ENCODE peak calls at places on chromosomes 1 and 21, in four cellular contexts. K is IMR-90, A is H1, X is mesendoderm. M is an unnamed sample.

GRCh38 chr1:204307334-204307883 is 52.3 kb downstream of the PLEKHA6 start:
- DNase-seq in A (no peak), X (peak), K (peak), M (peak)

GRCh38 chr1:191788551-191788950 is 369.7 kb upstream of the RGS18 start:
- DNase-seq in A (no peak), K (no peak), X (no peak), M (no peak)

GRCh38 chr21:20169812-20170576 is 828.2 kb upstream of the NCAM2 start:
- DNase-seq in X (no peak), A (no peak), K (no peak), M (no peak)

GRCh38 chr1:15360681-15361080 is 49.0 kb upstream of the EFHD2 start:
- DNase-seq in X (no peak), A (no peak), K (no peak), M (no peak)

GRCh38 chr1:99672500-99673213 is 26.7 kb downstream of the PALMD start:
- DNase-seq in A (no peak), X (no peak), K (peak), M (no peak)

GRCh38 chr21:34933609-34934345 is 115.3 kb downstream of the RUNX1 start:
- DNase-seq in K (no peak), X (no peak), A (no peak), M (no peak)

GRCh38 chr1:70290248-70290647 is 64.3 kb downstream of the ANKRD13C start:
- DNase-seq in X (no peak), A (no peak), K (peak), M (no peak)

GRCh38 chr1:818611-819291 is 105.0 kb upstream of the SAMD11 start:
- DNase-seq in K (no peak), A (no peak), X (no peak), M (no peak)

GRCh38 chr1:6224733-6225132 is 11.0 kb downstream of the ICMT start:
- DNase-seq in A (no peak), X (no peak), K (no peak), M (no peak)

GRCh38 chr1:167661527-167662436 is 31.8 kb downstream of the RCSD1 start:
- DNase-seq in K (peak), X (no peak), A (no peak), M (no peak)

GRCh38 chr21:17967319-17967718 is 148.2 kb upstream of the C21orf91 start:
- DNase-seq in K (no peak), X (no peak), A (no peak), M (no peak)

GRCh38 chr1:31361607-31362006 is 11.3 kb downstream of the FABP3 start:
- DNase-seq in K (no peak), X (no peak), A (no peak), M (no peak)

GRCh38 chr1:31354266-31354665 is 18.6 kb downstream of the FABP3 start:
- DNase-seq in A (no peak), X (no peak), K (peak), M (no peak)

GRCh38 chr1:31362032-31362431 is 10.8 kb downstream of the FABP3 start:
- DNase-seq in K (no peak), X (no peak), A (no peak), M (no peak)

DNA sequence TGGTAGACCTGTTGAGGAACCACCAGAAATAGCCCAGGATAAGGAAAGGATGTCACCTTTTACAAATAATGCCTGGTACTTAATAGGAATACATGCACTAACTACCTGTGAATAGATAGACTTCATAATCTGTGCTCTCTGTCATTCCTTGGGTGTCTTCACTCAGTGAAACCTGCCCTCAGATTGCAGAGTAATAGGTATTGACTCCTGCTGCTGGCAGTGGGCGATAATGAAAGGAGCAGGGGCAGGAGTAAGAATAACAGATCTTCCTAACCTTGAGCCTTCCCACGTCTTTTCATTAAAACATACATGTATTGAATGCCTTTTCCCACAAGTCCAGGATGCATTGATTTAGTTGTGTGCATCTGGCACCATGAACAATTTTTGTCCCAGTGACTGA is 16.4 kb downstream of the FABP3 start:
- DNase-seq in X (no peak), K (no peak), A (no peak), M (no peak)
- H4K5ac ChIP-seq in X (no peak), K (no peak), A (no peak), M (no peak)

DNA sequence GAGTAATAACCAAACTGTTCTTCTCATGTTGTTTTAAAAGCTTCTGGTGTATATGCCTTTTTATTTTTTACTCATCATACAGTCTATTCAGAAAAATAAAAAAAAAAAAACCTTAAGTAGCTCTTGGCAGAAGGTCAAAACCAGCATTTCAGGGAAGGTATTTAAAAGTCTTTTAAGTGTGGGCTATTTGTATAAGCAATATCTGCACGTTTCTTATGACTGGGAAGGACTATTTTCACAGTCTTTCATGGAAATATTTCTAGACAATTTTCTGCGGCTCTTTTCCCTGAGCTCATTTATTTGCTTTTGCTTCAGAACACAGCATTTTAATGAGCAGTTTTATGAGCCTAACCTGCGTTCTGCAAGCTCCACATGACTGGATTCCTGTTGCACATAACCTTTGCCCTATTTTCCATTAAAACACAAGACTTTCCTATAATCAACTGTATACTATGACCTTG is 60.9 kb upstream of the C1orf105 start:
- DNase-seq in A (no peak), X (no peak), K (peak), M (no peak)
- H3K9ac ChIP-seq in A (no peak), X (no peak), K (no peak), M (no peak)

GRCh38 chr1:225843426-225843795 is 33.5 kb downstream of the EPHX1 start:
- DNase-seq in K (no peak), X (no peak), A (no peak), M (peak)

GRCh38 chr1:225845633-225846259 is 35.8 kb downstream of the EPHX1 start:
- DNase-seq in A (peak), X (peak), K (peak), M (peak)

GRCh38 chr1:225842788-225843425 is 33.0 kb downstream of the EPHX1 start:
- DNase-seq in X (no peak), K (no peak), A (no peak), M (no peak)

GRCh38 chr1:225845097-225845496 is 35.2 kb downstream of the EPHX1 start:
- DNase-seq in A (no peak), K (no peak), X (no peak), M (no peak)

DNA sequence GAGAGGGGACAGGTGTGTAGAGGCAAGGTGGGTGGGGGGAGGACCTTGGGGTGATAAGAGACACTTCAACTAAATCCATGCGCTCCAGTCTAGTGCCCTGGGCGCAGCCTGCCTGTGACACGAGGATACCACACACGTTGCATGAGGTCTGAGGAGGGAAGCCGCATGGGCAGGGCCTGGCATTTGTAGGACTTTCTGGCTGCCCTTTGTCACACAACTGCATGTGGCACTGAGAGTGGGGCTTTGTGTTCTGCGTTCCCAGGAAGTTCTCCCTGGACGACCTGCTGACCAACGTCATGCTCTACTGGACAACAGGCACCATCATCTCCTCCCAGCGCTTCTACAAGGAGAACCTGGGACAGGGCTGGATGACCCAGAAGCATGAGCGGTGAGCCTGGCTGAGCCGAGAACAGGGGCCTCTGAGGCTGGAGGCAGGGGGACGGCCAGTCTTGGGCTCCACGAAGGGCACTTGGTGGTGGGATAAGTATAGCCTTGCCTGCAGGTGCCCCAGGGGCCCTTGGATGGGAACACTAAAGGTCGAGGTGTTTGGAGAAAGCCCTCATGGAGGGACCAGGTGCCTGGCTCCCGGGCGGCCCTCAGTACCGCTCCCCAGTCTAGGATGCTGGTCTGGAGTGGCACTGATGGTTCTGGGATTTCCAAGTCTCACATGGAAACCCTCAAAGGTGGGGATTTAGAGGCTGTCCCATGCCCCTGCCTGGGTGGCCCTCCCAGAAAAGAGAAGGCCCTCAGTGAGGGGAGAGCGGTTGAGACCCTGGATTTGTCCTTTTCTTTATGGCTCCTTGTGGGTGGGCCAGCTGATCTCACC is 34.5 kb downstream of the EPHX1 start:
- DNase-seq in X (no peak), A (no peak), K (no peak), M (peak)
- H2AK5ac ChIP-seq in X (no peak), A (no peak), K (no peak), M (no peak)

GRCh38 chr1:117971777-117972176 is 42.2 kb downstream of the WDR3 start:
- DNase-seq in A (no peak), X (no peak), K (no peak), M (no peak)
- H4K5ac ChIP-seq in A (no peak), X (no peak), K (no peak), M (no peak)

GRCh38 chr1:225914391-225914790 is 9.7 kb downstream of the PYCR2 start:
- DNase-seq in K (no peak), X (no peak), A (no peak), M (no peak)

GRCh38 chr1:225908773-225909172 is 15.3 kb downstream of the PYCR2 start:
- DNase-seq in K (no peak), X (peak), A (no peak), M (no peak)

GRCh38 chr1:225908013-225908640 is 15.9 kb downstream of the PYCR2 start:
- DNase-seq in A (no peak), X (no peak), K (no peak), M (no peak)

GRCh38 chr1:225909477-225909876 is 14.6 kb downstream of the PYCR2 start:
- DNase-seq in K (no peak), A (no peak), X (no peak), M (no peak)

DNA sequence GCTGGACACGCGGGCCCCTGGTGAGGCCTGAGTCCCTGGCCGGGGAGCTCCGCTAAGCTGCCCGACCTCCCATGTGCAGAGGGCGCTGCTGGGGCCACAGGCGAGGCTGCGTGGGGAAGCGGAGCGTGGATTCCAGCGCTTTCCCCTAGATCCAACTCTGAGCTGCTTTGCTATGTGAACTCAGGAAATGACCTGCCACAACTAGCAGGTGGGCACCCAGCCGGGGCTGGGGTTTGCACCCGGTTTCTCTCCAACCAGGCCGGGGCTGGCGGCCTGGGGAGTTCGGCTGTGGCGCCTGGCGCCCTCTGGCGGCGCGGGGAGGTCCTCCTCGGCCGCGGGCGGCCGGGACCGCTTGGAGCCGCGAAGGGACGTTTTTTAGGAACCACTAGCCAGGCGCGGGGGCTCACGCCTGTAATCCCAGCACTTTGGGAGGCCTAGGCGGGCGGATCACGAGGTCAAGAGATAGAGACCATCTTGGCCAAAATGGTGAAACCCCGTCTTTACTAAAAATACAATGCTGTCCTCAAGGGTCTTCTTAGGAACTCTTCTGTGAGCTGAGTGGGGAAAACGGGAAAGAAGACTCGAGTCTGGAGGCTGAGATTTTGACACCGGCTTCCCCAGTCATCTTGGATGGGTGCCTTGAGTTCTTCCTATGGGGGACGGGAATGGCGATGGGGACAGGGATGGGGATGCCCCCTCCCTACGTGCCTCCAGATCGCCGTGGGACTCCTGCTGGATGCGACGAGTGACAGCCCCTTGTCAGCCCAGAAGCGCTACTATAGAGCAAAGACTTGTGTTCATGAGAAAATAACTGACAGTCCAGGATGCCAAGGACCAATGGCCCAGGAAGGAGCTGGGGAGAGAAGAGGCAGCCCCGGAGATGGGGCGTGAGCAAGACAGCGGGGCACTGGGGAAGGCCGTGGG is 12.6 kb downstream of the PYCR2 start:
- DNase-seq in K (peak), X (peak), A (no peak), M (peak)
- H3K9ac ChIP-seq in K (peak), X (peak), A (no peak), M (no peak)

GRCh38 chr1:2190491-2190976 is 4.0 kb downstream of the FAAP20 start:
- DNase-seq in X (no peak), K (no peak), A (no peak), M (no peak)
- H2AK5ac ChIP-seq in X (no peak), K (peak), A (peak), M (no peak)

DNA sequence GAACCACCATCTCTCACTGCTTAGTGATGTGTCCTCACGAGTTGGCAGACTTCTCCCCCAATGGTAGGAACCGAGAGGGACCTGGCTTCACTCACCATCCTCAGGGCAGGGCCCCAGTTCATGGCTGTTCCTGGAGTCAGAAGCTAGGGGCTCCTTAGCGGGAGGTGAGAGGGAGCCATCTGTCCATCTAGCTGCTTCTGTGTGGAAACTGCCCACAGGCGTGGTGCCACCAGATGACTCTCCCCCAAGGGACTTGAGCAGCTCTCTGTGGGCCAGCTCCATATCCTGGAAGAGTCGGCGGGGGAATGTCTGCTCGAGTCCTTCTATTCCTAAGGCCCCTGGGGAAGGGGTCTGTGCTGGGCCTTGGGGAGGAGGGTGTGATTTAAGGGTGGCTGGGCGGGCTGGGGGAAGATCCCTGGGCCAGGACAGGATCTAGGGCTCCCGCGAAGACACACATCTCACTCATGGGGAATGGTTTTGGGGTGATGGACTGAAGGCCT is 16.3 kb downstream of the LRRC71 start:
- DNase-seq in K (no peak), X (no peak), A (no peak), M (no peak)
- H4K5ac ChIP-seq in K (no peak), X (no peak), A (no peak), M (no peak)

GRCh38 chr1:182589931-182590330 is 875 bp upstream of the RNASEL start:
- DNase-seq in K (no peak), A (no peak), X (no peak), M (no peak)

GRCh38 chr1:182589520-182589919 is 464 bp upstream of the RNASEL start:
- DNase-seq in K (no peak), A (no peak), X (no peak), M (no peak)

GRCh38 chr1:182587087-182587486 is 2.0 kb downstream of the RNASEL start:
- DNase-seq in A (no peak), X (no peak), K (no peak), M (no peak)

GRCh38 chr1:182587666-182588438 is 1.2 kb downstream of the RNASEL start:
- DNase-seq in K (no peak), X (no peak), A (no peak), M (no peak)

DNA sequence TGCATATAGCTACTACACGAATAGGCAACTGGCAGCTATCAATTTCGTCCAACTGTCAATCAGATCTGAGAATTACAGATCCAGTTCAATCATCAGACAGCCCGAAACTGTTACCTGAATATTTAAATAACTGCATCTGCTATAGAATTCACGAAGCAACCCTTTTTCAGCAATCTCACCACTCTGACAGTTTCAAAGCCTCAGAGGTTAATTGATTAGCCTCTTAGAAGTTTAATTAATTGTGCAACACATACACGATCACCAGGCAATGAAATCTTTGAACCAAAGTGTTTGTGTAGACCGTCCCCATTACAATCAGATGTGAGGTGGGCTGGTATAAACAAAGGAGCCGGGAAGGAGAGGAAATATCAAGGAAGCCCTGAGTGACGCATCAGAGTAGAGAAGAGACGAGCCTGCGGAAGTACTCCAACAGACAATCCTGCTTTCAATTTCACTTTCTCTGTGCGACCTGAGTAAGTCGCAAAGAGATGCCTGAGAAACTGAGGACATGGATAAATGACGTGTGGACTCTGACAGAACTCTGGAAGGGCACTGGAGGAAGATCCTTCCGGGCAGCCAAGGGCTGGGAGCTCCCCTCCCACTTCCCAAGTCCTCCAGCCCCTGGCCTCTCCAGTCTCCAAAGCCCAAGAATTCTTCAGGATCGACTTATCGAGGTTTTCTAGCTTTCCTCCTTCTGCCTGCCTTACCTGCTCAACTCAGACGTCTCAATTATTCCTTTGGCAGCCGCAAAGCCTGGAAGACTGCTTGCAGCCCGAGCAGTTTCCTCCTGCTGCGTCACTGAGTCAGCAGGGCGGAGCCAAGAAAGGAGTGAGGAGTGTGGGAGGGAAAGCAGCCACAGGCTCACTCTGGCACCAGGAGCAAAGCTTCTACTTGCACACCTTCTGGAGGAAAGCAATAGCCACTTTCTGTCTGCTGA is at the start of gene RNASEL:
- DNase-seq in K (peak), A (no peak), X (peak), M (peak)
- H3K9ac ChIP-seq in K (peak), A (no peak), X (peak), M (no peak)